ENCODE peak calls at places on chromosome 13, in ten cellular contexts. One of them, this sample, is unnamed. For H3K4me1, the result is how much of the 10 kb centered on the place peaks cover.

GRCh38 chr13:50340146-50340545 is 324.9 kb downstream of the KCNRG start:
- DNase-seq in hepatocyte: no peak
- DNase-seq in fibroblast of lung: no peak
- DNase-seq in HCT116: no peak
- DNase-seq in neural progenitor cell: peak
- DNase-seq in IMR-90: no peak
- DNase-seq in PC-3: no peak
- DNase-seq in GM23248: no peak
- DNase-seq in astrocyte: no peak
- DNase-seq in H9: no peak
- DNase-seq in this sample: no peak

GRCh38 chr13:80338781-80339577 is 1.9 kb downstream of the SPRY2 start:
- DNase-seq in hepatocyte: peak
- DNase-seq in fibroblast of lung: peak
- DNase-seq in HCT116: no peak
- DNase-seq in neural progenitor cell: peak
- DNase-seq in IMR-90: peak
- DNase-seq in PC-3: peak
- DNase-seq in GM23248: peak
- DNase-seq in astrocyte: peak
- DNase-seq in H9: peak
- DNase-seq in this sample: no peak

GRCh38 chr13:102399791-102400618 is 1.8 kb downstream of the FGF14 start:
- DNase-seq in hepatocyte: no peak
- DNase-seq in fibroblast of lung: no peak
- DNase-seq in HCT116: no peak
- DNase-seq in neural progenitor cell: peak
- DNase-seq in IMR-90: no peak
- DNase-seq in PC-3: no peak
- DNase-seq in GM23248: peak
- DNase-seq in astrocyte: no peak
- DNase-seq in H9: peak
- DNase-seq in this sample: no peak

GRCh38 chr13:30671271-30671815 is 53.6 kb downstream of the USPL1 start:
- DNase-seq in hepatocyte: no peak
- DNase-seq in fibroblast of lung: no peak
- DNase-seq in HCT116: no peak
- DNase-seq in neural progenitor cell: no peak
- DNase-seq in IMR-90: no peak
- DNase-seq in PC-3: no peak
- DNase-seq in GM23248: no peak
- DNase-seq in astrocyte: no peak
- DNase-seq in H9: no peak
- DNase-seq in this sample: no peak

GRCh38 chr13:57443494-57443893 is 188.1 kb upstream of the PCDH17 start:
- DNase-seq in hepatocyte: no peak
- DNase-seq in fibroblast of lung: no peak
- DNase-seq in HCT116: no peak
- DNase-seq in neural progenitor cell: no peak
- DNase-seq in IMR-90: no peak
- DNase-seq in PC-3: no peak
- DNase-seq in GM23248: no peak
- DNase-seq in astrocyte: no peak
- DNase-seq in H9: no peak
- DNase-seq in this sample: no peak

GRCh38 chr13:102558029-102558428 is 38.8 kb upstream of the TPP2 start:
- DNase-seq in hepatocyte: no peak
- DNase-seq in fibroblast of lung: no peak
- DNase-seq in HCT116: no peak
- DNase-seq in neural progenitor cell: no peak
- DNase-seq in IMR-90: no peak
- DNase-seq in PC-3: no peak
- DNase-seq in GM23248: no peak
- DNase-seq in astrocyte: no peak
- DNase-seq in H9: no peak
- DNase-seq in this sample: no peak

GRCh38 chr13:52738719-52739467 is 727 bp downstream of the CNMD start:
- DNase-seq in hepatocyte: peak
- DNase-seq in fibroblast of lung: no peak
- DNase-seq in HCT116: no peak
- DNase-seq in neural progenitor cell: peak
- DNase-seq in IMR-90: no peak
- DNase-seq in PC-3: no peak
- DNase-seq in GM23248: peak
- DNase-seq in astrocyte: no peak
- DNase-seq in H9: peak
- DNase-seq in this sample: no peak

GRCh38 chr13:93450226-93450625 is 223.6 kb downstream of the GPC6 start:
- DNase-seq in hepatocyte: no peak
- DNase-seq in fibroblast of lung: peak
- DNase-seq in HCT116: no peak
- DNase-seq in neural progenitor cell: no peak
- DNase-seq in IMR-90: peak
- DNase-seq in PC-3: no peak
- DNase-seq in GM23248: peak
- DNase-seq in astrocyte: peak
- DNase-seq in H9: no peak
- DNase-seq in this sample: no peak

GRCh38 chr13:49840266-49840665 is 47.8 kb upstream of the KPNA3 start:
- DNase-seq in hepatocyte: no peak
- DNase-seq in fibroblast of lung: no peak
- DNase-seq in HCT116: no peak
- DNase-seq in neural progenitor cell: no peak
- DNase-seq in IMR-90: peak
- DNase-seq in PC-3: no peak
- DNase-seq in GM23248: peak
- DNase-seq in astrocyte: no peak
- DNase-seq in H9: no peak
- DNase-seq in this sample: no peak

GRCh38 chr13:112783135-112783945 is 93.5 kb downstream of the ATP11A start:
- DNase-seq in hepatocyte: no peak
- DNase-seq in fibroblast of lung: peak
- DNase-seq in HCT116: no peak
- DNase-seq in neural progenitor cell: no peak
- DNase-seq in IMR-90: peak
- DNase-seq in PC-3: no peak
- DNase-seq in GM23248: peak
- DNase-seq in astrocyte: peak
- DNase-seq in H9: no peak
- DNase-seq in this sample: no peak

GRCh38 chr13:25224151-25224550 is 52.1 kb upstream of the AMER2 start:
- DNase-seq in hepatocyte: no peak
- DNase-seq in fibroblast of lung: no peak
- DNase-seq in HCT116: no peak
- DNase-seq in neural progenitor cell: no peak
- DNase-seq in IMR-90: no peak
- DNase-seq in PC-3: no peak
- DNase-seq in GM23248: no peak
- DNase-seq in astrocyte: no peak
- DNase-seq in H9: no peak
- DNase-seq in this sample: no peak

GRCh38 chr13:27252467-27252866 is 1.1 kb downstream of the RPL21 start:
- DNase-seq in hepatocyte: no peak
- DNase-seq in fibroblast of lung: no peak
- DNase-seq in HCT116: no peak
- DNase-seq in neural progenitor cell: no peak
- DNase-seq in IMR-90: no peak
- DNase-seq in PC-3: no peak
- DNase-seq in GM23248: no peak
- DNase-seq in astrocyte: no peak
- DNase-seq in H9: no peak
- DNase-seq in this sample: no peak

GRCh38 chr13:67549331-67549730 is 319.2 kb upstream of the PCDH9 start:
- DNase-seq in hepatocyte: no peak
- DNase-seq in fibroblast of lung: peak
- DNase-seq in HCT116: no peak
- DNase-seq in neural progenitor cell: no peak
- DNase-seq in IMR-90: peak
- DNase-seq in PC-3: peak
- DNase-seq in GM23248: no peak
- DNase-seq in astrocyte: peak
- DNase-seq in H9: no peak
- DNase-seq in this sample: no peak

DNA sequence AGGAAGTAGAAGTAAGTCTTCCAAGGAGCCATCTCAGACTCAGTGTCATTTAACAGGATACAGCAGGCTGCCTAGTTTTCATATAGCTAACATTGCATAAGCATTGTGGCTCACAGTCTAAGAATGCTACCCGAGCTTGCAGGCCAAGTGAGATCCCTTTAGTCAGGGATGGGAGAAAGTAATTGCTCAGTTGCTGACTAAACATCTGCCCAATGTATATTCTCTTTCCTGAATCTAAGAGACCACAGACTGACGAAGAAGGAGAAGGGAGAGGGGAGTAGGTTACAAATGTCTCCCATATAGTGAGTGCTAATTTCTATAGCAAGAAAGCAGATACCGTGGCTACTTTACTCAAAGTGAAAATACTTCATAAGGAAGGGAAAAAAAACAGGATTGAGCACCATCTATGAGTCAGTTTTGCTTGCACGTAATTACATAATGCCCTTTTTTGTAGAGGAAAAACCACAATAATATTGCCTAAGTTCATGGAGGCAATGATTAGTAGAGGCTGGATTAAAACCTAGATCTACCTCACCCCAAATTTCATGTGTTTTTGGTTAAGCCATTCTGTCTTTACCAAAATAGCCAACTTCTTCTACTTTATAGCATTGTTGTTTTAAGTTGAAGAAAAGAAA is 454.0 kb downstream of the COG6 start:
- DNase-seq in hepatocyte: peak
- DNase-seq in fibroblast of lung: peak
- DNase-seq in HCT116: no peak
- DNase-seq in neural progenitor cell: no peak
- DNase-seq in IMR-90: peak
- DNase-seq in PC-3: peak
- DNase-seq in GM23248: peak
- DNase-seq in astrocyte: peak
- DNase-seq in H9: no peak
- DNase-seq in this sample: peak
- H3K27ac ChIP-seq in hepatocyte: peak
- H3K27ac ChIP-seq in fibroblast of lung: no peak
- H3K27ac ChIP-seq in HCT116: no peak
- H3K27ac ChIP-seq in neural progenitor cell: no peak
- H3K27ac ChIP-seq in IMR-90: no peak
- H3K27ac ChIP-seq in PC-3: peak
- H3K27ac ChIP-seq in GM23248: peak
- H3K27ac ChIP-seq in astrocyte: peak
- H3K27ac ChIP-seq in H9: no peak
- H3K27ac ChIP-seq in this sample: peak

GRCh38 chr13:40639226-40639681 is 27.2 kb downstream of the FOXO1 start:
- DNase-seq in hepatocyte: no peak
- DNase-seq in fibroblast of lung: no peak
- DNase-seq in HCT116: no peak
- DNase-seq in neural progenitor cell: no peak
- DNase-seq in IMR-90: no peak
- DNase-seq in PC-3: no peak
- DNase-seq in GM23248: peak
- DNase-seq in astrocyte: no peak
- DNase-seq in H9: no peak
- DNase-seq in this sample: no peak
- H3K4me2 ChIP-seq in hepatocyte: no peak
- H3K4me2 ChIP-seq in fibroblast of lung: no peak
- H3K4me2 ChIP-seq in HCT116: no peak
- H3K4me2 ChIP-seq in neural progenitor cell: no peak
- H3K4me2 ChIP-seq in IMR-90: no peak
- H3K4me2 ChIP-seq in PC-3: no peak
- H3K4me2 ChIP-seq in GM23248: no peak
- H3K4me2 ChIP-seq in astrocyte: no peak
- H3K4me2 ChIP-seq in H9: no peak
- H3K4me2 ChIP-seq in this sample: no peak

GRCh38 chr13:90121784-90122183 is 1225.7 kb upstream of the MIR17HG start:
- DNase-seq in hepatocyte: no peak
- DNase-seq in fibroblast of lung: no peak
- DNase-seq in HCT116: no peak
- DNase-seq in neural progenitor cell: no peak
- DNase-seq in IMR-90: no peak
- DNase-seq in PC-3: no peak
- DNase-seq in GM23248: no peak
- DNase-seq in astrocyte: no peak
- DNase-seq in H9: no peak
- DNase-seq in this sample: no peak

GRCh38 chr13:90118467-90119071 is 1228.9 kb upstream of the MIR17HG start:
- DNase-seq in hepatocyte: no peak
- DNase-seq in fibroblast of lung: no peak
- DNase-seq in HCT116: no peak
- DNase-seq in neural progenitor cell: no peak
- DNase-seq in IMR-90: no peak
- DNase-seq in PC-3: peak
- DNase-seq in GM23248: no peak
- DNase-seq in astrocyte: no peak
- DNase-seq in H9: no peak
- DNase-seq in this sample: no peak

DNA sequence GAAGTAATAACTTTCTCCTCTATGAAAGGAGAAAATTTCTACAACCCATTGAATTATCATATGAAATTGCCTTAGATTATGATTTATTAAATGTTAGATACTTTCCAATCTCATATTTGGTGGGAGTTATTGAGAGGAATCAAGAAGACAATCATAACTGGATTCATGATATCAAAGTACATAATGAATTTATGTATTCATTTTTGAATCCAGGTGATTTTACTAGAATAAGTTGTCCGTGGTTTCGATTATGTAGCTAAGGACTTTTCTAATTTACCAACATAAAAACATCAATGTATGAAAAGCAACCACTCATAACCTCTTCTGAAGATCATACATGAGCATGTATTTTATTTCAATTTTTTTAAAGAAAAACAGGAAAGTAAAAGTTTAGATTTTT is 1225.0 kb upstream of the MIR17HG start:
- DNase-seq in hepatocyte: no peak
- DNase-seq in fibroblast of lung: no peak
- DNase-seq in HCT116: no peak
- DNase-seq in neural progenitor cell: no peak
- DNase-seq in IMR-90: no peak
- DNase-seq in PC-3: no peak
- DNase-seq in GM23248: no peak
- DNase-seq in astrocyte: no peak
- DNase-seq in H9: no peak
- DNase-seq in this sample: no peak
- H3K4me1 ChIP-seq in hepatocyte: under half
- H3K4me1 ChIP-seq in fibroblast of lung: under half
- H3K4me1 ChIP-seq in HCT116: under half
- H3K4me1 ChIP-seq in neural progenitor cell: under half
- H3K4me1 ChIP-seq in IMR-90: under half
- H3K4me1 ChIP-seq in PC-3: under half
- H3K4me1 ChIP-seq in GM23248: under half
- H3K4me1 ChIP-seq in astrocyte: under half
- H3K4me1 ChIP-seq in H9: under half
- H3K4me1 ChIP-seq in this sample: under half

DNA sequence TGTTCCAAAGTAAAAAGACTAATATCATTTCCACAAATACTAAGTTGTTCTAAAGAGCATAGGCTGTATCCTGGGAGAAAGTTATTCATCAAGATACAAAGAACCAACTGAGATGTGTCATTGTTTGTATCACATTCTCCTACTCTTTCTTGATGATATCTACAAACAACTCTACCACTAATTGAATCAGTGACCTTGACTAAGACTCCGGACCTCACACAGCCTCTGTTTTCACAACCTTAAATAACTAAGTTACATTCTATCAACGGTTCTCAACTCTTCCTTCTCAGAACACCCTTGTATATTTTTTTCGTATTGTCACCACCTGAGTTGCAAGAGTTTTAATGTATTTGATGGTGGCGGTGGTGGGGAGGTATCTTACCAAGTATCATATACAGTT is 12.6 kb downstream of the IRS2 start:
- DNase-seq in hepatocyte: no peak
- DNase-seq in fibroblast of lung: no peak
- DNase-seq in HCT116: no peak
- DNase-seq in neural progenitor cell: no peak
- DNase-seq in IMR-90: no peak
- DNase-seq in PC-3: no peak
- DNase-seq in GM23248: no peak
- DNase-seq in astrocyte: no peak
- DNase-seq in H9: no peak
- DNase-seq in this sample: no peak
- H3K27ac ChIP-seq in hepatocyte: no peak
- H3K27ac ChIP-seq in fibroblast of lung: no peak
- H3K27ac ChIP-seq in HCT116: no peak
- H3K27ac ChIP-seq in neural progenitor cell: no peak
- H3K27ac ChIP-seq in IMR-90: no peak
- H3K27ac ChIP-seq in PC-3: peak
- H3K27ac ChIP-seq in GM23248: no peak
- H3K27ac ChIP-seq in astrocyte: no peak
- H3K27ac ChIP-seq in H9: no peak
- H3K27ac ChIP-seq in this sample: no peak